ENCODE peak calls at places on chromosomes 3 and 15, in four cellular contexts. One of them, this sample, is unnamed.

GRCh38 chr15:22942877-22943276 is 37.3 kb downstream of the CYFIP1 start:
- DNase-seq in right cardiac atrium: no peak
- DNase-seq in suprapubic skin: no peak
- DNase-seq in aorta: no peak
- DNase-seq in this sample: no peak

GRCh38 chr3:133851931-133852330 is 43.8 kb downstream of the RAB6B start:
- DNase-seq in aorta: no peak
- DNase-seq in right cardiac atrium: no peak
- DNase-seq in suprapubic skin: no peak
- DNase-seq in this sample: peak; percentile 26

GRCh38 chr3:138051946-138052802 is 42.2 kb downstream of the CLDN18 start:
- DNase-seq in right cardiac atrium: no peak
- DNase-seq in aorta: no peak
- DNase-seq in suprapubic skin: no peak
- DNase-seq in this sample: peak; percentile 51

GRCh38 chr15:25563571-25563970 is 124.7 kb upstream of the UBE3A start:
- DNase-seq in aorta: no peak
- DNase-seq in suprapubic skin: no peak
- DNase-seq in right cardiac atrium: no peak
- DNase-seq in this sample: no peak

GRCh38 chr3:77328631-77329030 is 288.7 kb downstream of the ROBO2 start:
- DNase-seq in right cardiac atrium: no peak
- DNase-seq in aorta: no peak
- DNase-seq in suprapubic skin: no peak
- DNase-seq in this sample: no peak

GRCh38 chr3:14829811-14830210 is 11.0 kb downstream of the FGD5 start:
- DNase-seq in aorta: no peak
- DNase-seq in suprapubic skin: no peak
- DNase-seq in right cardiac atrium: no peak
- DNase-seq in this sample: no peak

GRCh38 chr3:111861396-111861795 is 2.3 kb downstream of the PHLDB2 start:
- DNase-seq in aorta: no peak
- DNase-seq in suprapubic skin: no peak
- DNase-seq in right cardiac atrium: no peak
- DNase-seq in this sample: no peak

GRCh38 chr3:150958694-150959093 is 13.8 kb downstream of the CLRN1 start:
- DNase-seq in right cardiac atrium: no peak
- DNase-seq in suprapubic skin: no peak
- DNase-seq in aorta: no peak
- DNase-seq in this sample: no peak

GRCh38 chr3:171831936-171832335 is 11.2 kb upstream of the TMEM212 start:
- DNase-seq in suprapubic skin: no peak
- DNase-seq in right cardiac atrium: no peak
- DNase-seq in aorta: no peak
- DNase-seq in this sample: no peak

GRCh38 chr3:197353867-197354180 is 55.4 kb upstream of the DLG1 start:
- DNase-seq in suprapubic skin: no peak
- DNase-seq in aorta: no peak
- DNase-seq in right cardiac atrium: peak; percentile 28
- DNase-seq in this sample: no peak

GRCh38 chr15:70062321-70062956 is 35.3 kb downstream of the TLE3 start:
- DNase-seq in suprapubic skin: no peak
- DNase-seq in aorta: peak; percentile 88
- DNase-seq in right cardiac atrium: peak; percentile 64
- DNase-seq in this sample: peak; percentile 77

GRCh38 chr3:33658971-33659848 is 58.8 kb downstream of the CLASP2 start:
- DNase-seq in right cardiac atrium: peak; percentile 64
- DNase-seq in aorta: peak; percentile 73
- DNase-seq in suprapubic skin: peak; percentile 69
- DNase-seq in this sample: peak; percentile 77

GRCh38 chr3:33949074-33949473 is 150.6 kb downstream of the PDCD6IP start:
- DNase-seq in right cardiac atrium: no peak
- DNase-seq in suprapubic skin: no peak
- DNase-seq in aorta: no peak
- DNase-seq in this sample: no peak

GRCh38 chr3:14646589-14647413 is 4.8 kb upstream of the CCDC174 start:
- DNase-seq in aorta: no peak
- DNase-seq in suprapubic skin: no peak
- DNase-seq in right cardiac atrium: no peak
- DNase-seq in this sample: no peak

GRCh38 chr3:124315215-124316033 is 323.5 kb upstream of the ROPN1 start:
- DNase-seq in suprapubic skin: no peak
- DNase-seq in aorta: no peak
- DNase-seq in right cardiac atrium: no peak
- DNase-seq in this sample: no peak

GRCh38 chr3:38153221-38153620 is 12.1 kb upstream of the OXSR1 start:
- DNase-seq in aorta: no peak
- DNase-seq in suprapubic skin: no peak
- DNase-seq in right cardiac atrium: no peak
- DNase-seq in this sample: no peak

GRCh38 chr3:29227307-29227706 is 53.6 kb upstream of the RBMS3 start:
- DNase-seq in right cardiac atrium: no peak
- DNase-seq in suprapubic skin: no peak
- DNase-seq in aorta: no peak
- DNase-seq in this sample: no peak

GRCh38 chr3:178397836-178398235 is 138.4 kb upstream of the KCNMB2 start:
- DNase-seq in suprapubic skin: no peak
- DNase-seq in aorta: no peak
- DNase-seq in right cardiac atrium: no peak
- DNase-seq in this sample: no peak

GRCh38 chr3:167691366-167691765 is 37.6 kb upstream of the WDR49 start:
- DNase-seq in right cardiac atrium: no peak
- DNase-seq in aorta: no peak
- DNase-seq in suprapubic skin: no peak
- DNase-seq in this sample: no peak

GRCh38 chr3:109927726-109928125 is 590.4 kb upstream of the DPPA4 start:
- DNase-seq in suprapubic skin: no peak
- DNase-seq in right cardiac atrium: no peak
- DNase-seq in aorta: no peak
- DNase-seq in this sample: no peak

GRCh38 chr15:80228959-80229610 is 22.9 kb downstream of the CTXND1 start:
- DNase-seq in suprapubic skin: no peak
- DNase-seq in aorta: no peak
- DNase-seq in right cardiac atrium: no peak
- DNase-seq in this sample: no peak

GRCh38 chr3:128486692-128487537 is 6.1 kb downstream of the GATA2 start:
- DNase-seq in right cardiac atrium: peak; percentile 50
- DNase-seq in suprapubic skin: peak; percentile 62
- DNase-seq in aorta: peak; percentile 80
- DNase-seq in this sample: peak; percentile 54

GRCh38 chr15:88529021-88529630 is 17.4 kb downstream of the DET1 start:
- DNase-seq in suprapubic skin: no peak
- DNase-seq in right cardiac atrium: no peak
- DNase-seq in aorta: no peak
- DNase-seq in this sample: no peak

GRCh38 chr3:135760581-135760980 is 204.9 kb upstream of the PPP2R3A start:
- DNase-seq in aorta: no peak
- DNase-seq in right cardiac atrium: no peak
- DNase-seq in suprapubic skin: no peak
- DNase-seq in this sample: no peak

GRCh38 chr15:40695469-40695910 is 516 bp downstream of the RAD51 start:
- DNase-seq in aorta: no peak
- DNase-seq in suprapubic skin: no peak
- DNase-seq in right cardiac atrium: no peak
- DNase-seq in this sample: no peak

GRCh38 chr3:3665546-3665945 is 133.7 kb upstream of the LRRN1 start:
- DNase-seq in aorta: no peak
- DNase-seq in suprapubic skin: no peak
- DNase-seq in right cardiac atrium: no peak
- DNase-seq in this sample: no peak

GRCh38 chr15:78873796-78874761 is 1.4 kb downstream of the MORF4L1 start:
- DNase-seq in suprapubic skin: no peak
- DNase-seq in aorta: peak; percentile 82
- DNase-seq in right cardiac atrium: no peak
- DNase-seq in this sample: peak; percentile 41

GRCh38 chr3:78900879-78901278 is 866.9 kb downstream of the ROBO1 start:
- DNase-seq in aorta: no peak
- DNase-seq in suprapubic skin: no peak
- DNase-seq in right cardiac atrium: no peak
- DNase-seq in this sample: no peak

GRCh38 chr15:59298255-59298856 is 74.3 kb downstream of the MYO1E start:
- DNase-seq in aorta: no peak
- DNase-seq in right cardiac atrium: no peak
- DNase-seq in suprapubic skin: no peak
- DNase-seq in this sample: no peak

GRCh38 chr15:88649753-88650551 is 11.1 kb downstream of the ISG20 start:
- DNase-seq in suprapubic skin: peak; percentile 56
- DNase-seq in aorta: no peak
- DNase-seq in right cardiac atrium: no peak
- DNase-seq in this sample: no peak

GRCh38 chr15:29972051-29972450 is 110.7 kb upstream of the GOLGA8J start:
- DNase-seq in suprapubic skin: no peak
- DNase-seq in right cardiac atrium: no peak
- DNase-seq in aorta: no peak
- DNase-seq in this sample: no peak

GRCh38 chr3:107676469-107677309 is 153.9 kb downstream of the BBX start:
- DNase-seq in suprapubic skin: no peak
- DNase-seq in aorta: no peak
- DNase-seq in right cardiac atrium: no peak
- DNase-seq in this sample: no peak

GRCh38 chr3:63849175-63849574 is 14.4 kb downstream of the THOC7 start:
- DNase-seq in suprapubic skin: no peak
- DNase-seq in aorta: no peak
- DNase-seq in right cardiac atrium: no peak
- DNase-seq in this sample: no peak
- H3K27ac ChIP-seq in suprapubic skin: no peak overlapping the region
- H3K27ac ChIP-seq in aorta: no peak overlapping the region
- H3K27ac ChIP-seq in right cardiac atrium: no peak overlapping the region
- H3K27ac ChIP-seq in this sample: no peak overlapping the region

GRCh38 chr3:6254490-6254889 is 606.4 kb upstream of the GRM7 start:
- DNase-seq in suprapubic skin: no peak
- DNase-seq in aorta: no peak
- DNase-seq in right cardiac atrium: no peak
- DNase-seq in this sample: no peak

GRCh38 chr3:6249679-6250078 is 611.2 kb upstream of the GRM7 start:
- DNase-seq in right cardiac atrium: no peak
- DNase-seq in suprapubic skin: no peak
- DNase-seq in aorta: no peak
- DNase-seq in this sample: no peak

GRCh38 chr3:6251612-6252011 is 609.3 kb upstream of the GRM7 start:
- DNase-seq in right cardiac atrium: no peak
- DNase-seq in suprapubic skin: no peak
- DNase-seq in aorta: no peak
- DNase-seq in this sample: no peak

GRCh38 chr3:6255229-6255628 is 605.7 kb upstream of the GRM7 start:
- DNase-seq in aorta: no peak
- DNase-seq in suprapubic skin: no peak
- DNase-seq in right cardiac atrium: no peak
- DNase-seq in this sample: no peak

DNA sequence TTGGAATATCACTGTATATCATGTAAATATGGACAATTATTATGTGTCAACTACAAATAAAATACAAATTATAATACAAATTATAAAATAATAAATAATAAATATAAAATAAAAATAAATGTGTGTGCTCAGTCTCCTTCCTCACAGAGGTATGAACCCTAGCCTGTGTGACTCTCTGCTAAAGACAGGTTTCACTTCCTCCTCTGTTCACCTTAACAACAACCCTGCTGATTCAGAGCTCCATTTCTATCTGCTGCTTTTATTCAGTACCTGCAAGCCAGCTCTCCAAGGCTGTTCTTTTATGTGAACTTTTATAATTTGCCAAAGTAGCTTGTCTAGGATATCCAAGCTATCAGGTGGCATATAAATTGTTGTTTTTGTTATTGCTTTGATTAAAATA is 610.7 kb upstream of the GRM7 start:
- DNase-seq in suprapubic skin: no peak
- DNase-seq in right cardiac atrium: no peak
- DNase-seq in aorta: no peak
- DNase-seq in this sample: no peak
- H3K27ac ChIP-seq in suprapubic skin: no peak overlapping the region
- H3K27ac ChIP-seq in right cardiac atrium: no peak overlapping the region
- H3K27ac ChIP-seq in aorta: no peak overlapping the region
- H3K27ac ChIP-seq in this sample: no peak overlapping the region

GRCh38 chr3:113428581-113428980 is 12.7 kb downstream of the CFAP44 start:
- DNase-seq in right cardiac atrium: no peak
- DNase-seq in suprapubic skin: no peak
- DNase-seq in aorta: no peak
- DNase-seq in this sample: no peak
- H3K27ac ChIP-seq in right cardiac atrium: no peak overlapping the region
- H3K27ac ChIP-seq in suprapubic skin: no peak overlapping the region
- H3K27ac ChIP-seq in aorta: no peak overlapping the region
- H3K27ac ChIP-seq in this sample: no peak overlapping the region

GRCh38 chr15:101453123-101454120 is 36.1 kb downstream of the PCSK6 start:
- DNase-seq in suprapubic skin: no peak
- DNase-seq in aorta: no peak
- DNase-seq in right cardiac atrium: no peak
- DNase-seq in this sample: no peak

GRCh38 chr15:101450561-101451145 is 38.9 kb downstream of the PCSK6 start:
- DNase-seq in aorta: no peak
- DNase-seq in right cardiac atrium: no peak
- DNase-seq in suprapubic skin: no peak
- DNase-seq in this sample: no peak

GRCh38 chr15:101452572-101452971 is 36.9 kb downstream of the PCSK6 start:
- DNase-seq in suprapubic skin: no peak
- DNase-seq in aorta: no peak
- DNase-seq in right cardiac atrium: no peak
- DNase-seq in this sample: no peak

GRCh38 chr15:101451192-101451799 is 38.2 kb downstream of the PCSK6 start:
- DNase-seq in aorta: no peak
- DNase-seq in right cardiac atrium: peak; percentile 82
- DNase-seq in suprapubic skin: no peak
- DNase-seq in this sample: peak; percentile 70

DNA sequence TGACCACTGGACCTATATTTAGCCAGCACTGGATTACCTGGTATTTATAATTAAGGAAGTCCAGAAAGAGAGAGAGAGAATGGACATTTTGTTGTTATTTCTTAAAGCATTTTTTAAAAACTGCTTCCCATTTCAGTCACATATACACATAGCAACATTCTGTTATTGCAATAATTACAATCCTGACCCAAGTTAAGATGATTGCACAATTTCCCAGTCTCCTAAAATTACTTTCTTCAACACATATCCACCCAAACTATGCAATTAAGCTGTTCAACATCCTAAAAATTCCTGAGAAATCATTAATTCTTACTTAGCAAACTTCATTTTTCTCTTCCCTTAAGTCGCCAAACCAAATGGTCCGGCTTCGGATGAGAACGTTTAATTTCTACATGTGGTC is 37.6 kb downstream of the PCSK6 start:
- DNase-seq in aorta: no peak
- DNase-seq in right cardiac atrium: no peak
- DNase-seq in suprapubic skin: no peak
- DNase-seq in this sample: no peak
- H3K27ac ChIP-seq in aorta: no peak overlapping the region
- H3K27ac ChIP-seq in right cardiac atrium: no peak overlapping the region
- H3K27ac ChIP-seq in suprapubic skin: peak overlapping the region; percentile 48
- H3K27ac ChIP-seq in this sample: peak overlapping the region; percentile 29

GRCh38 chr15:48720646-48721045 is 75.1 kb upstream of the FBN1 start:
- DNase-seq in aorta: no peak
- DNase-seq in right cardiac atrium: no peak
- DNase-seq in suprapubic skin: peak; percentile 68
- DNase-seq in this sample: no peak
- H3K27ac ChIP-seq in aorta: no peak overlapping the region
- H3K27ac ChIP-seq in right cardiac atrium: peak overlapping the region; percentile 46
- H3K27ac ChIP-seq in suprapubic skin: peak overlapping the region; percentile 75
- H3K27ac ChIP-seq in this sample: no peak overlapping the region

This sample was measured in heart left ventricle.